ENCODE peak calls at places on chromosomes 13 and 19, in six cellular contexts. M is aorta; R is stimulated activated CD4-positive, alpha-beta T cell treated with anti-CD3 and anti-CD28 coated beads, Interleukin-1b, Interleukin-23, amount 100 ng/mL, for 1 hour; W is T follicular helper cell; Z is H9; B is ecto neural progenitor cell. P is an unnamed sample.
A peak's percentile ranks its signal among the peaks of the same experiment; 100 is the strongest.

GRCh38 chr13:27007166-27007565 is 164.4 kb downstream of the USP12 start:
- DNase-seq in M (no peak), R (no peak), W (no peak), Z (no peak), B (peak; percentile 46), P (no peak)

GRCh38 chr19:3463959-3464796 is 16.1 kb downstream of the SMIM24 start:
- DNase-seq in M (no peak), R (no peak), W (no peak), Z (no peak), B (no peak), P (no peak)

GRCh38 chr19:34416021-34416545 is 11.9 kb downstream of the PDCD2L start:
- DNase-seq in M (no peak), R (no peak), W (no peak), Z (no peak), B (no peak), P (no peak)

GRCh38 chr13:111139874-111140561 is 24.9 kb downstream of the ARHGEF7 start:
- DNase-seq in M (no peak), R (no peak), W (no peak), Z (no peak), B (no peak), P (no peak)

GRCh38 chr13:51562011-51562671 is 22.1 kb upstream of the WDFY2 start:
- DNase-seq in M (peak; percentile 37), R (no peak), W (no peak), Z (no peak), B (no peak), P (no peak)

GRCh38 chr13:37118002-37118401 is 12.5 kb upstream of the CSNK1A1L start:
- DNase-seq in M (no peak), R (no peak), W (no peak), Z (no peak), B (no peak), P (no peak)

GRCh38 chr19:14400913-14401312 is 18.2 kb downstream of the DDX39A start:
- DNase-seq in M (peak; percentile 78), R (no peak), W (no peak), Z (no peak), B (no peak), P (no peak)

GRCh38 chr19:50702870-50703829 is 16.5 kb downstream of the SHANK1 start:
- DNase-seq in M (peak; percentile 69), R (no peak), W (no peak), Z (no peak), B (no peak), P (peak; percentile 58)

GRCh38 chr13:49836516-49836915 is 44.0 kb upstream of the KPNA3 start:
- DNase-seq in M (no peak), R (no peak), W (no peak), Z (peak; percentile 46), B (peak; percentile 70), P (no peak)

GRCh38 chr19:19366691-19367396 is 38.6 kb upstream of the GATAD2A start:
- DNase-seq in M (peak; percentile 75), R (peak; percentile 42), W (peak; percentile 46), Z (peak; percentile 94), B (peak; percentile 85), P (peak; percentile 62)